ENCODE peak calls at places on chromosomes 3 and 15, in six cellular contexts. D is tibial artery; Q is CD8-positive, alpha-beta memory T cell; F is body of pancreas; B is left lung; K is cardiac muscle cell. T is an unnamed sample. For H3K27me3, the result is how much of the 10 kb centered on the place peaks cover.

GRCh38 chr3:114830652-114831051 is 316.4 kb downstream of the ZBTB20 start:
- DNase-seq in D (no peak), Q (no peak), F (no peak), B (no peak), K (no peak), T (no peak)

GRCh38 chr3:179308006-179308405 is 14.8 kb upstream of the ZNF639 start:
- DNase-seq in D (no peak), Q (no peak), F (no peak), B (no peak), K (no peak), T (no peak)

GRCh38 chr3:51471775-51472652 is 27.8 kb downstream of the DCAF1 start:
- DNase-seq in D (no peak), Q (no peak), F (no peak), B (no peak), K (peak), T (no peak)

GRCh38 chr15:44029003-44029402 is 166.1 kb downstream of the FRMD5 start:
- DNase-seq in D (no peak), Q (no peak), F (no peak), B (no peak), K (peak), T (no peak)

GRCh38 chr3:48472673-48472922 is 26.1 kb downstream of the ATRIP start:
- DNase-seq in D (peak), Q (no peak), F (no peak), B (no peak), K (no peak), T (no peak)

GRCh38 chr3:53286727-53287412 is 31.0 kb upstream of the TKT start:
- DNase-seq in D (no peak), Q (no peak), F (no peak), B (peak), K (peak), T (no peak)

GRCh38 chr3:195180490-195181106 is 90.4 kb downstream of the XXYLT1 start:
- DNase-seq in D (peak), Q (no peak), F (no peak), B (peak), K (no peak), T (no peak)

GRCh38 chr3:187744169-187745151 is 808 bp downstream of the BCL6 start:
- DNase-seq in D (peak), Q (peak), F (peak), B (peak), K (peak), T (peak)

GRCh38 chr3:15287565-15288330 is 44.6 kb downstream of the SH3BP5 start:
- DNase-seq in D (peak), Q (no peak), F (peak), B (peak), K (peak), T (peak)

GRCh38 chr3:140927711-140928110 is 13.9 kb upstream of the SLC25A36 start:
- DNase-seq in D (no peak), Q (no peak), F (no peak), B (no peak), K (no peak), T (no peak)

GRCh38 chr15:43104426-43104825 is 1.4 kb downstream of the UBR1 start:
- DNase-seq in D (no peak), Q (no peak), F (no peak), B (no peak), K (no peak), T (no peak)

GRCh38 chr15:84826369-84826823 is 9.2 kb downstream of the ALPK3 start:
- DNase-seq in D (peak), Q (no peak), F (peak), B (peak), K (peak), T (peak)

GRCh38 chr3:171770689-171771620 is 39.3 kb downstream of the PLD1 start:
- DNase-seq in D (peak), Q (no peak), F (peak), B (no peak), K (peak), T (peak)

GRCh38 chr3:14899993-14900618 is 47.3 kb upstream of the NR2C2 start:
- DNase-seq in D (no peak), Q (no peak), F (no peak), B (no peak), K (no peak), T (peak)

GRCh38 chr3:114217266-114217665 is 20.1 kb downstream of the ZNF80 start:
- DNase-seq in D (no peak), Q (no peak), F (no peak), B (no peak), K (peak), T (no peak)

GRCh38 chr3:10272977-10273376 is 19.8 kb downstream of the GHRL start:
- DNase-seq in D (no peak), Q (no peak), F (no peak), B (no peak), K (no peak), T (no peak)

GRCh38 chr3:37218206-37218605 is 43.8 kb upstream of the LRRFIP2 start:
- DNase-seq in D (no peak), Q (no peak), F (peak), B (no peak), K (no peak), T (no peak)

GRCh38 chr15:89368566-89369223 is 34.1 kb upstream of the POLG start:
- DNase-seq in D (no peak), Q (no peak), F (no peak), B (no peak), K (no peak), T (no peak)

GRCh38 chr3:183392166-183393034 is 36.0 kb downstream of the MCF2L2 start:
- DNase-seq in D (no peak), Q (no peak), F (no peak), B (no peak), K (no peak), T (peak)

GRCh38 chr3:128075516-128076464 is 23.6 kb downstream of the SEC61A1 start:
- DNase-seq in D (peak), Q (peak), F (peak), B (peak), K (peak), T (peak)

GRCh38 chr15:37100109-37100873 is at the start of gene MEIS2:
- DNase-seq in D (peak), Q (peak), F (peak), B (peak), K (peak), T (peak)
- H3K27me3 ChIP-seq in D (under half), Q (under half), F (under half), B (under half), K (under half), T (half or more)

GRCh38 chr3:160755776-160756304 is at the start of gene PPM1L:
- DNase-seq in D (peak), Q (no peak), F (peak), B (peak), K (peak), T (peak)

GRCh38 chr3:160758929-160759577 is 3.0 kb downstream of the PPM1L start:
- DNase-seq in D (no peak), Q (no peak), F (no peak), B (no peak), K (no peak), T (no peak)

GRCh38 chr3:160754855-160755747 is 930 bp upstream of the PPM1L start:
- DNase-seq in D (peak), Q (peak), F (peak), B (peak), K (peak), T (peak)

GRCh38 chr3:160757624-160758106 is 1.6 kb downstream of the PPM1L start:
- DNase-seq in D (no peak), Q (no peak), F (no peak), B (no peak), K (no peak), T (no peak)

DNA sequence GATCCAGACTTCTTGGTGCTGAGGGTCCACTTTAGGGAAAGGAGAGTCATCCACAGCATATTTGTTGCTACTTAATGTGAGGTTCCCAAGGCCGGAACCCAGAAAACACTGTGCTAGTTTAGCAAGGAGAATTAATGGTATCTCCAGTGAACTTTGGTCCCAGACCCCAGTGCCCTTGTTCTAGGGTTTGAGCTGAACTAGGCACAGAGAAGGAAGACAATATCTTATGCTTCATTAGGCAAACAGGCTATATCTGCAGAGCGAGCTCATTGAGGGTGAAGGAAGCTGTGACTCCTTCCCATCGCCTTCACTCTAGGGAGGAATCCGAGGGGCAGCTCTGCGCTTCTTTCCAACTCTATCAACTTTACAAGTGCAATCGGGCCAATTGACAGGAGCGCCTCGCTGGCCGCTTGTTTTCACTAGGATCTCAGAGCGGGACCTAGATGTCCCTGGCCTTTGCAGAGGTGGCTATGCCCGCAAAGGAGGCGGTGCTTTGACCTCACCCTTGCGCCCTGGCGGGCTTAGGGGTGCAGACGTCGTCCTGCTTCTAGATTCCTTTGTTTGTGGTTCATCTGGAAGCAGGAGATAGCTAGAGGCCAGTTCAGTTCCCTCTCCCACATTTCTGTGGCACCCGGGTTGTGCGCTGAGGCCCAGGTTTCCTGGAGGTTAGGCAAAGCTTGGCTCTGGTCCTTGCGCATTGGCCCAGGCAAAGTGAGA is 1.0 kb downstream of the PPM1L start:
- DNase-seq in D (peak), Q (peak), F (peak), B (peak), K (no peak), T (peak)
- H3K4me3 ChIP-seq in D (peak), Q (peak), F (no peak), B (peak), K (peak), T (peak)

DNA sequence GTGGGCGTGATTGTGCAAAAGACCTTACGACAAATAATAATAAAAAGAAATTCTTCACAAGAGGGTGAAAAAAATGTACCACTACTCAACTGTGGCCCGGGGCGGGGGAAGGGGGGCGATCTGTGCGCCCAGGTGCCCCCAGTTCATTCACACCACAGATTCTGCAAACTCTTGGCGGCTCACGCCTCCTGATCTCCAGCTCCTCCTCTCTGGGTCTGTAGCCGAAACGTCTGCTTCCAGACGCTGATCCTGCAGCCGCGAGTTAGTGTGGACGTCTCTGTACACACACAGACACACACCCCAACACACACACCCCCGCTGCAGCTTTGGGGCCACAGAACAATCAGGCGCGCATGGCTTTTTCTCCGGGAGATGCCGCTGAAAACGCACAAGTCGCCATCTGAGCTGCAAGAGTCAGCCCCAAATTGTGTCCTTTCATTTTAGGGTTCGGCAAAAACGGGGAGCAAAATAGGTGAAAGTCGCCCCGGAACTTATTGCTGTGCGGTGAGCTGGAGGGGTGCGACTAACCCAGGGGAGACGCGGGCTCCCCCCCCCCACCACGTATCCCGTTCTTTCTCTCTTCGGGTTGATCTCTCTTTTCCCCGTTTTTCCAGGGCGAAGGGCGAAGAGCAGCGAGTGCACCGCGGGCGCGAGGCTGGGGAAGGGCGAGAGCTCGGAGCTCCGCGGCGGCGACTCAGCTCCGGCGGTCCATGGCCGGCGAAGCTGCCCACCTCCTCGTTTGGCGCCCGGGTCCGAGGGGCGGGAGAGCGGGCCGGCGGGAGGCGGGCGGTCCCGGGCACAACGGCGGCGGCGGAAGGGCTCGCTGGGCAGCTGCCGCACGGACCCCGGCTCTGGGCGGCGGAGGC is 503 bp upstream of the WNT5A start:
- DNase-seq in D (no peak), Q (no peak), F (peak), B (no peak), K (peak), T (peak)
- H3K27me3 ChIP-seq in D (half or more), Q (under half), F (under half), B (under half), K (under half), T (under half)

DNA sequence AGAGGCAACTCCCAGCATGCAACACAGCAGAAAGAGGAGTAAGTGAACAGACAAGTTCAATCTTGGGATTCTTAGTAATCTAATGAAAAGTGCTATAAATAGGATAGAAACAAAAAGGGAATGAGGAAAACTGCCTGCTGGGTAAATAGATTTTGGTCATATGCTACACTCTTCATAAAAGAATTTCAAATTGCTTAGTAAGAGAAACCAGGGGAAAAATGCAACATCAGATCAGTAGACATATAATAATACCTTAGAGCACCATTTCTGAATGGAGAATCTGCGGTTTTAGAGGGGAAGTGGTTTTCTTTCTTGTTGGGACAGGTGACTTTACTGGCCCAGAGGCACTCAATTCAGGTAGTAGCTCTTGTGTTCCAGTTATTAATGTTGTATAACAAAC is 13.4 kb upstream of the TBC1D5 start:
- DNase-seq in D (no peak), Q (no peak), F (no peak), B (no peak), K (no peak), T (no peak)
- H3K4me3 ChIP-seq in D (no peak), Q (no peak), F (no peak), B (no peak), K (no peak), T (no peak)

GRCh38 chr15:100193277-100193860 is 148.4 kb downstream of the ADAMTS17 start:
- DNase-seq in D (no peak), Q (no peak), F (no peak), B (no peak), K (no peak), T (no peak)
- H3K27me3 ChIP-seq in D (under half), Q (under half), F (under half), B (under half), K (under half), T (under half)